ENCODE peak calls at places on chromosomes 2 and 18, in five cellular contexts. U is GM23248, W is HepG2, J is MM.1S, V is neural progenitor cell. T is an unnamed sample. For H4K20me1, the result is how much of the 10 kb centered on the place peaks cover.

GRCh38 chr2:20064421-20064820 is 13.0 kb upstream of the LAPTM4A start:
- DNase-seq in U (no peak), W (no peak), J (no peak), V (no peak), T (no peak)

GRCh38 chr2:180222642-180223041 is 215.5 kb upstream of the CWC22 start:
- DNase-seq in U (peak), W (no peak), J (no peak), V (no peak), T (peak)

GRCh38 chr18:12278765-12279682 is 24.9 kb downstream of the CIDEA start:
- DNase-seq in U (peak), W (peak), J (no peak), V (peak), T (peak)

GRCh38 chr2:96907405-96908041 is 37.6 kb upstream of the SEMA4C start:
- DNase-seq in U (peak), W (no peak), J (peak), V (peak), T (peak)

GRCh38 chr2:44168684-44169154 is at the start of gene PPM1B:
- DNase-seq in U (no peak), W (no peak), J (no peak), V (no peak), T (no peak)

GRCh38 chr2:164495491-164496223 is 125.6 kb downstream of the GRB14 start:
- DNase-seq in U (peak), W (peak), J (no peak), V (peak), T (peak)

GRCh38 chr18:57107141-57107832 is 39.6 kb upstream of the BOD1L2 start:
- DNase-seq in U (peak), W (peak), J (peak), V (peak), T (peak)

GRCh38 chr2:130334026-130334425 is 8.7 kb upstream of the IMP4 start:
- DNase-seq in U (no peak), W (no peak), J (no peak), V (no peak), T (no peak)

GRCh38 chr2:158097481-158097880 is 4.2 kb upstream of the UPP2 start:
- DNase-seq in U (no peak), W (no peak), J (no peak), V (no peak), T (no peak)

GRCh38 chr2:111202266-111203040 is 81.7 kb downstream of the BCL2L11 start:
- DNase-seq in U (peak), W (no peak), J (no peak), V (no peak), T (peak)

GRCh38 chr2:132416080-132416911 is at the start of gene GPR39:
- DNase-seq in U (peak), W (peak), J (peak), V (peak), T (peak)

GRCh38 chr2:229868794-229869193 is 53.0 kb downstream of the TRIP12 start:
- DNase-seq in U (no peak), W (no peak), J (no peak), V (no peak), T (no peak)

GRCh38 chr2:36360063-36360462 is 4.5 kb downstream of the CRIM1 start:
- DNase-seq in U (peak), W (no peak), J (no peak), V (no peak), T (no peak)

GRCh38 chr2:19649785-19650380 is 251.9 kb downstream of the TTC32 start:
- DNase-seq in U (peak), W (no peak), J (no peak), V (no peak), T (peak)

GRCh38 chr18:13137939-13138821 is 80.4 kb upstream of the LDLRAD4 start:
- DNase-seq in U (peak), W (peak), J (peak), V (no peak), T (no peak)

GRCh38 chr2:223771480-223771879 is 65.9 kb downstream of the AP1S3 start:
- DNase-seq in U (no peak), W (no peak), J (no peak), V (no peak), T (no peak)

GRCh38 chr2:201538025-201538424 is 86.5 kb downstream of the STRADB start:
- DNase-seq in U (no peak), W (no peak), J (no peak), V (no peak), T (no peak)

GRCh38 chr2:96531366-96531765 is 5.2 kb upstream of the ARID5A start:
- DNase-seq in U (no peak), W (no peak), J (no peak), V (no peak), T (no peak)

GRCh38 chr2:120378605-120379004 is 32.7 kb downstream of the INHBB start:
- DNase-seq in U (no peak), W (no peak), J (no peak), V (no peak), T (no peak)

GRCh38 chr18:58562146-58562998 is 66.5 kb downstream of the ALPK2 start:
- DNase-seq in U (no peak), W (no peak), J (peak), V (no peak), T (no peak)

GRCh38 chr2:235112365-235112764 is 160.5 kb downstream of the SH3BP4 start:
- DNase-seq in U (no peak), W (no peak), J (no peak), V (no peak), T (no peak)

GRCh38 chr2:67865871-67866386 is 196.9 kb downstream of the C1D start:
- DNase-seq in U (no peak), W (no peak), J (no peak), V (no peak), T (no peak)

GRCh38 chr18:79509536-79509930 is 113.8 kb downstream of the NFATC1 start:
- DNase-seq in U (no peak), W (no peak), J (no peak), V (no peak), T (no peak)

GRCh38 chr2:16129716-16130540 is 189.6 kb downstream of the MYCN start:
- DNase-seq in U (no peak), W (no peak), J (no peak), V (no peak), T (no peak)

GRCh38 chr18:43596106-43596712 is 318.9 kb upstream of the SYT4 start:
- DNase-seq in U (peak), W (peak), J (peak), V (peak), T (peak)

DNA sequence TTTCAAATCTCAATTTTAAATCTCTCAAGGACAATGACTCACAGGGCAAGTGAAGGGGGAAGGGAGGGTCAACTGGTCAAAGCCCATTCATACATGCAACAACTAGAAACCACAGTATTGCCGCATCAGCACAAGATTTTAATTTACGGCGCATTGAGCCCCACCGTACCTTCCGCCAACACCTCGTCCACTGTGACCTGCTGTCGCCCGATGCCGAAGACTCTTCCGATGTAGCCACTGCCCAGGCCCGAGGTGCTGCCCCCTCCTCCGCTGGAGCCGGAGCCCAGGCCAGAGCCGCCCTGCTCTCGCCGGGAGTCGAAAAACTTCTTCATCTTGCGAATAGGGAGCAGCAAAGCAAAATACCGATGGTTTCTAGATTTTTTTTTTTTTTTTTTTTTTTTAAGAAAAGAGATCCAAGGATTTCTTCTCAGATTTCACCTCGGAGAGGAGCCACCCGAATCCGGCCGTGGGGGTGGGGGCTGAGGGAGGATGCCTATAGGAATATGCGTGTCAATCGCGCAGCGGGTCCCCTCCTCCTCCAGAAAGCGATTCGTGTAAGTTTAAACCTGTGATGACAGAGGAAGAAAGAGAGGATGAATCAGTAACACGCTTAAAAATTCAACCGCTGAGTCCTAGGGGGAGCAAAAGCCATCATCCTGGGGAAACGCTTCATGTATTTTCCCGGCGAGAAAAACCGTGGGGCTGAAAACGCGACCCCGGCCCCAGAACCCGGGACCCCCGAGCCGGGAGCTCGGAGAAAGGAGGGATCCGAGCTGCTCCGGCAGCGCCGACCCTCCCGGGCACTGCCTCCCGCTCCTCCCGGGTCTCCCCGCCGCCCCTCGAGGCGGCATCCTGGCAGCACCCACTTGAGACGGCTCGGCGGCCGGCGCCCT is 584 bp downstream of the AAK1 start:
- DNase-seq in U (peak), W (peak), J (peak), V (peak), T (peak)
- TF ChIP-seq EZH2 in U (no peak), W (no peak), J (no peak), V (no peak), T (no peak)

GRCh38 chr2:134141598-134142340 is 112.1 kb upstream of the MGAT5 start:
- DNase-seq in U (no peak), W (no peak), J (no peak), V (no peak), T (no peak)

GRCh38 chr2:134142341-134142738 is 111.5 kb upstream of the MGAT5 start:
- DNase-seq in U (no peak), W (no peak), J (no peak), V (no peak), T (no peak)

GRCh38 chr2:134144081-134144596 is 109.7 kb upstream of the MGAT5 start:
- DNase-seq in U (no peak), W (no peak), J (no peak), V (no peak), T (no peak)

GRCh38 chr2:134143568-134143967 is 110.3 kb upstream of the MGAT5 start:
- DNase-seq in U (no peak), W (no peak), J (no peak), V (no peak), T (peak)

GRCh38 chr2:134142903-134143302 is 111.0 kb upstream of the MGAT5 start:
- DNase-seq in U (peak), W (no peak), J (no peak), V (no peak), T (peak)
- H4K20me1 ChIP-seq in U (under half), W (under half), J (under half), V (half or more), T (under half)

DNA sequence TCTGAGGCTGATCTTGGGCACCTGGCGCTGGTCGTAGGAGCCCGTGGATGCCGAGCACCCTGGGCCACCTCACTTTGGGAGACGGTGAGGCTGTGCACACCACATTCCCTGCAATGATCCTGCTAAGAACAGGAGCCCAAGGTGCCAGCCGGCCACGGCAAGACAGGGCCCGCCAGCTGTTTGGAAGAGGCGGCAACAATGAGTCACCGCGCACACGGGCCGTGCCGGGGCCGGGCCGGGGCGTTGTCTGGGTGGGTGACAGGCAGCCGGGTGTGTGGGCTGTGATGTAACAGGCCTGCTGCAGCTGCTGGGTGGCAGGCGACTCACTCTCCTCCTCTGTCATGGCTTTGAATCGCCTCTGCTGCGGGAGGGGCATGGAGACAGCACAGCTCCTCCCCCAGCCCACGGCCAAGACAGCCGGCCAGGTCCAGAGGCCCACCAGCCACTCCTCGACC is 49.7 kb upstream of the ODC1 start:
- DNase-seq in U (peak), W (peak), J (no peak), V (no peak), T (peak)
- TF ChIP-seq EZH2 in U (no peak), W (no peak), J (no peak), V (no peak), T (no peak)

GRCh38 chr18:77031662-77032061 is 100.9 kb downstream of the MBP start:
- DNase-seq in U (no peak), W (no peak), J (no peak), V (no peak), T (no peak)
- H4K20me1 ChIP-seq in U (under half), W (under half), J (under half), V (under half), T (under half)

DNA sequence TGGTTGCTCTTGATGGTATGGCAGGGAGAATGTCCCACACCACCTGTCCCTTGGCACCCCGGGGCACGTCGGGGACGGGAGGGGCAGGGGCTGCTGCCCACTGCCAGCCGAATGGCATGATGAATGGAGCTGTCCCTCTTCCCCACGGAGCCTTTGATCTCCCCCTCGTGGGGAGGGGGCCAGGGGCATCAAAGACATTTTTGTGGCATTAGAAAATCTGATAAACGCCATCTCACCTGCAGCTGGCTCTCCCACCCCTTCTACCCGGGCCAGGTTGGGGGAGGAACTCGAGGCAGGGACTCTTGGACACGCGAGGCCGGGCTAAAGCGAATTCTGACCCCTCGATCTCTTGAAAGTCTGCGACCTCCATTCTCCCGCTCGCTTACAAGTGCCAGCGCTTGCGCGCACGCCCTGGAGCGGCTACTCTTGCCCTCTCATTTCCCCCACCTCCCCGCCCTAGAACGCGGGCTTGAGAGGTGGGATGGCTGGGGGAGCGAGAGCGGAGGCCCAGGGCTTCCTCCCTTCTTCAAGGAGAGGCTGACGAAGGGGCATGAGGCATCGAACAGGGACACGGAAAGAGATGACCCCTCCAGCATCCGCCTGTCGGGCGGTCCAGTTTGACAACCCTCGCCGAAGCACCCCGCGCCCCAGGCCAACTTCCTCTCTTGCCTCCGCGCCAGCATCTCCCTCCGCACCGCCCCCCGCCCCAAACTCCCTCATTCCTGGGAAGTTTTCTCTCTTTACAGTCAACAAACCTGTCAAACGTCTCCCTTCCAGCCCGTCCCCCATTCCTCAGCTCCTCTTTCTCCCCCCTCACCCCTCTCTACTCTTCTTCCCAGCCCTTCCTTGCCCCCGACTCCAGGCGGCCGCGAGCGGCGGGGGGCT is 692 bp upstream of the WNT6 start:
- DNase-seq in U (no peak), W (no peak), J (no peak), V (peak), T (no peak)
- TF ChIP-seq EZH2 in U (peak), W (peak), J (peak), V (peak), T (peak)

GRCh38 chr2:1687254-1687653 is 57.1 kb downstream of the PXDN start:
- DNase-seq in U (no peak), W (no peak), J (no peak), V (no peak), T (peak)

GRCh38 chr2:1685078-1685956 is 59.0 kb downstream of the PXDN start:
- DNase-seq in U (no peak), W (no peak), J (no peak), V (no peak), T (no peak)

GRCh38 chr2:1685957-1686783 is 58.1 kb downstream of the PXDN start:
- DNase-seq in U (no peak), W (no peak), J (no peak), V (peak), T (peak)

GRCh38 chr2:1688161-1688560 is 56.2 kb downstream of the PXDN start:
- DNase-seq in U (no peak), W (no peak), J (no peak), V (no peak), T (no peak)

GRCh38 chr2:1686784-1687105 is 57.6 kb downstream of the PXDN start:
- DNase-seq in U (no peak), W (no peak), J (no peak), V (no peak), T (peak)
- H4K20me1 ChIP-seq in U (under half), W (under half), J (under half), V (under half), T (under half)

GRCh38 chr2:219358170-219359075 is 25.9 kb upstream of the RESP18 start:
- DNase-seq in U (peak), W (no peak), J (no peak), V (peak), T (no peak)
- TF ChIP-seq EZH2 in U (peak), W (peak), J (no peak), V (peak), T (peak)

GRCh38 chr2:232888839-232889529 is 18.9 kb downstream of the SNORC start:
- DNase-seq in U (no peak), W (no peak), J (no peak), V (no peak), T (no peak)

GRCh38 chr2:232886176-232886575 is 16.1 kb downstream of the SNORC start:
- DNase-seq in U (no peak), W (no peak), J (no peak), V (no peak), T (no peak)

GRCh38 chr2:232888099-232888836 is 18.2 kb downstream of the SNORC start:
- DNase-seq in U (no peak), W (no peak), J (no peak), V (no peak), T (no peak)

GRCh38 chr2:232886632-232887031 is 16.6 kb downstream of the SNORC start:
- DNase-seq in U (no peak), W (no peak), J (no peak), V (no peak), T (no peak)

GRCh38 chr2:232887171-232887850 is 17.2 kb downstream of the SNORC start:
- DNase-seq in U (peak), W (no peak), J (no peak), V (peak), T (no peak)
- H4K20me1 ChIP-seq in U (under half), W (under half), J (under half), V (under half), T (under half)

GRCh38 chr2:144516981-144517824 is 2.7 kb downstream of the ZEB2 start:
- DNase-seq in U (peak), W (no peak), J (peak), V (peak), T (peak)

GRCh38 chr2:144516417-144516980 is 3.4 kb downstream of the ZEB2 start:
- DNase-seq in U (peak), W (no peak), J (no peak), V (peak), T (no peak)

GRCh38 chr2:144519597-144519933 is 354 bp downstream of the ZEB2 start:
- DNase-seq in U (no peak), W (no peak), J (no peak), V (no peak), T (no peak)

GRCh38 chr2:144518744-144519596 is 949 bp downstream of the ZEB2 start:
- DNase-seq in U (peak), W (no peak), J (peak), V (no peak), T (no peak)

GRCh38 chr2:144517825-144518699 is 1.9 kb downstream of the ZEB2 start:
- DNase-seq in U (peak), W (no peak), J (no peak), V (peak), T (no peak)
- TF ChIP-seq EZH2 in U (no peak), W (no peak), J (no peak), V (no peak), T (no peak)

GRCh38 chr2:101303688-101304087 is 4.8 kb downstream of the RNF149 start:
- DNase-seq in U (no peak), W (no peak), J (no peak), V (no peak), T (no peak)
- H4K20me1 ChIP-seq in U (under half), W (half or more), J (under half), V (half or more), T (half or more)